ENCODE peak calls at places on chromosomes 6 and 20, in ten cellular contexts. G is left cardiac atrium; D is cardiac muscle cell; M is RKO; B is NT2/D1; I is BE2C; U is psoas muscle; K is activated naive CD4-positive, alpha-beta T cell treated with Interleukin-2 at 50 U/mL for 16 hours; E is glutamatergic neuron; C is stimulated activated CD4-positive, alpha-beta T cell treated with anti-CD3 and anti-CD28 coated beads, TNF-alpha, amount 100 ng/mL, for 1 hour. H is an unnamed sample.

GRCh38 chr6:36914227-36914794 is 28.6 kb downstream of the C6orf89 start:
- DNase-seq in G (no peak), D (peak), M (peak), B (no peak), I (no peak), U (no peak), K (peak), E (peak), C (no peak), H (no peak)

GRCh38 chr6:152404936-152405595 is 232.1 kb downstream of the SYNE1 start:
- DNase-seq in G (no peak), D (no peak), M (no peak), B (no peak), I (no peak), U (no peak), K (no peak), E (no peak), C (no peak), H (no peak)

GRCh38 chr6:112218563-112218962 is 35.8 kb downstream of the LAMA4 start:
- DNase-seq in G (peak), D (peak), M (no peak), B (no peak), I (no peak), U (peak), K (no peak), E (no peak), C (no peak), H (no peak)

GRCh38 chr6:36066817-36067216 is 39.2 kb downstream of the MAPK14 start:
- DNase-seq in G (no peak), D (no peak), M (no peak), B (no peak), I (no peak), U (no peak), K (no peak), E (no peak), C (no peak), H (no peak)

GRCh38 chr20:32902456-32903420 is 44.0 kb downstream of the EFCAB8 start:
- DNase-seq in G (peak), D (peak), M (peak), B (no peak), I (peak), U (peak), K (peak), E (peak), C (peak), H (peak)

GRCh38 chr6:114100421-114100820 is 129.5 kb upstream of the HDAC2 start:
- DNase-seq in G (no peak), D (no peak), M (peak), B (no peak), I (no peak), U (no peak), K (no peak), E (no peak), C (no peak), H (no peak)

GRCh38 chr6:75296811-75297779 is 12.5 kb upstream of the TMEM30A start:
- DNase-seq in G (no peak), D (peak), M (peak), B (peak), I (no peak), U (no peak), K (no peak), E (no peak), C (no peak), H (peak)

GRCh38 chr6:116557863-116558262 is 4.3 kb downstream of the CALHM4 start:
- DNase-seq in G (peak), D (peak), M (no peak), B (no peak), I (no peak), U (no peak), K (no peak), E (no peak), C (no peak), H (no peak)

GRCh38 chr20:51532577-51533191 is 9.8 kb downstream of the NFATC2 start:
- DNase-seq in G (peak), D (no peak), M (no peak), B (no peak), I (no peak), U (peak), K (no peak), E (no peak), C (no peak), H (no peak)

GRCh38 chr6:63560806-63561672 is 11.2 kb upstream of the LOC128125822 start:
- DNase-seq in G (no peak), D (no peak), M (no peak), B (no peak), I (no peak), U (no peak), K (no peak), E (no peak), C (no peak), H (no peak)

GRCh38 chr6:28171271-28171670 is 29.6 kb downstream of the ZKSCAN8 start:
- DNase-seq in G (no peak), D (no peak), M (no peak), B (no peak), I (no peak), U (no peak), K (no peak), E (no peak), C (no peak), H (no peak)

GRCh38 chr6:2951723-2952122 is 19.6 kb downstream of the SERPINB6 start:
- DNase-seq in G (no peak), D (no peak), M (no peak), B (no peak), I (no peak), U (peak), K (no peak), E (no peak), C (no peak), H (no peak)

GRCh38 chr20:20843982-20844381 is 131.5 kb upstream of the RALGAPA2 start:
- DNase-seq in G (no peak), D (no peak), M (no peak), B (no peak), I (no peak), U (no peak), K (no peak), E (no peak), C (no peak), H (no peak)

GRCh38 chr20:43540673-43541060 is 18.2 kb upstream of the SGK2 start:
- DNase-seq in G (no peak), D (no peak), M (no peak), B (no peak), I (no peak), U (no peak), K (no peak), E (no peak), C (no peak), H (no peak)

GRCh38 chr6:148497256-148497655 is 154.6 kb downstream of the SASH1 start:
- DNase-seq in G (no peak), D (no peak), M (no peak), B (no peak), I (no peak), U (no peak), K (no peak), E (no peak), C (no peak), H (no peak)

GRCh38 chr6:41626917-41627316 is 11.4 kb upstream of the MDFI start:
- DNase-seq in G (no peak), D (no peak), M (no peak), B (no peak), I (no peak), U (no peak), K (no peak), E (no peak), C (no peak), H (no peak)

GRCh38 chr6:75196051-75196743 is 9.7 kb downstream of the COL12A1 start:
- DNase-seq in G (no peak), D (no peak), M (no peak), B (no peak), I (no peak), U (no peak), K (no peak), E (no peak), C (no peak), H (no peak)

GRCh38 chr6:84422380-84422968 is 195.0 kb upstream of the CEP162 start:
- DNase-seq in G (peak), D (peak), M (no peak), B (peak), I (peak), U (peak), K (no peak), E (peak), C (no peak), H (no peak)

GRCh38 chr20:64115171-64115911 is 8.0 kb upstream of the NPBWR2 start:
- DNase-seq in G (no peak), D (no peak), M (no peak), B (no peak), I (no peak), U (no peak), K (no peak), E (peak), C (no peak), H (peak)

GRCh38 chr20:41573955-41574354 is 44.2 kb downstream of the CHD6 start:
- DNase-seq in G (no peak), D (peak), M (no peak), B (no peak), I (no peak), U (no peak), K (no peak), E (no peak), C (no peak), H (no peak)

GRCh38 chr20:25033941-25034335 is 24.0 kb downstream of the ACSS1 start:
- DNase-seq in G (peak), D (no peak), M (no peak), B (no peak), I (no peak), U (peak), K (no peak), E (no peak), C (no peak), H (no peak)

GRCh38 chr6:122640377-122640776 is 30.2 kb downstream of the PKIB start:
- DNase-seq in G (no peak), D (no peak), M (no peak), B (no peak), I (no peak), U (no peak), K (no peak), E (no peak), C (no peak), H (no peak)